ENCODE peak calls at places on chromosome 13, in four cellular contexts. Z is pancreas, B is suprapubic skin, L is ovary. H is an unnamed sample.

GRCh38 chr13:43908156-43909126 is 28.7 kb downstream of the LACC1 start:
- DNase-seq in B (no peak), L (no peak), Z (no peak), H (no peak)

GRCh38 chr13:50842711-50843255 is 709 bp downstream of the DLEU7 start:
- DNase-seq in B (no peak), L (no peak), Z (no peak), H (no peak)

GRCh38 chr13:34321986-34322385 is 504.0 kb downstream of the RFC3 start:
- DNase-seq in Z (no peak), L (no peak), B (no peak), H (no peak)

GRCh38 chr13:66077286-66077685 is 1152.8 kb downstream of the PCDH9 start:
- DNase-seq in L (no peak), B (no peak), Z (no peak), H (no peak)

GRCh38 chr13:37648604-37649003 is 50.0 kb upstream of the POSTN start:
- DNase-seq in L (no peak), B (no peak), Z (no peak), H (no peak)

GRCh38 chr13:44159633-44160279 is 213.9 kb upstream of the SERP2 start:
- DNase-seq in B (no peak), L (no peak), Z (no peak), H (peak; percentile 78)

GRCh38 chr13:31207630-31208549 is 8.1 kb downstream of the B3GLCT start:
- DNase-seq in B (no peak), Z (no peak), L (peak; percentile 57), H (no peak)

GRCh38 chr13:101707659-101708058 is 255.2 kb downstream of the ITGBL1 start:
- DNase-seq in B (no peak), Z (no peak), L (no peak), H (no peak)

GRCh38 chr13:71661921-71662320 is 205.1 kb downstream of the DACH1 start:
- DNase-seq in B (no peak), L (no peak), Z (no peak), H (no peak)

GRCh38 chr13:49629196-49629938 is 1.1 kb downstream of the ARL11 start:
- DNase-seq in B (no peak), Z (no peak), L (no peak), H (no peak)

GRCh38 chr13:104043184-104043583 is 977.0 kb upstream of the SLC10A2 start:
- DNase-seq in B (no peak), Z (no peak), L (no peak), H (no peak)

GRCh38 chr13:79869326-79869725 is 388.4 kb downstream of the NDFIP2 start:
- DNase-seq in Z (no peak), B (no peak), L (no peak), H (no peak)

GRCh38 chr13:99969934-99970760 is 1.4 kb downstream of the ZIC5 start:
- DNase-seq in L (no peak), Z (no peak), B (no peak), H (peak; percentile 34)

GRCh38 chr13:55673910-55674309 is 1466.8 kb upstream of the PRR20A start:
- DNase-seq in Z (no peak), L (no peak), B (no peak), H (no peak)

GRCh38 chr13:105598551-105598950 is 936.9 kb downstream of the EFNB2 start:
- DNase-seq in Z (no peak), L (no peak), B (no peak), H (no peak)

GRCh38 chr13:64709079-64709478 is 2521.1 kb downstream of the PCDH9 start:
- DNase-seq in B (no peak), Z (no peak), L (no peak), H (no peak)

GRCh38 chr13:113992276-113993005 is 18.6 kb upstream of the C13orf46 start:
- DNase-seq in B (peak; percentile 37), L (no peak), Z (no peak), H (peak; percentile 34)

GRCh38 chr13:38656699-38657098 is 30.2 kb upstream of the FREM2 start:
- DNase-seq in L (no peak), B (no peak), Z (peak; percentile 47), H (no peak)

GRCh38 chr13:24127116-24127631 is 33.3 kb upstream of the SPATA13 start:
- DNase-seq in Z (no peak), L (no peak), B (no peak), H (no peak)

GRCh38 chr13:106802917-106803316 is 235.0 kb upstream of the ARGLU1 start:
- DNase-seq in B (no peak), Z (no peak), L (no peak), H (no peak)

GRCh38 chr13:50400930-50401553 is 385.8 kb downstream of the KCNRG start:
- DNase-seq in B (no peak), Z (no peak), L (no peak), H (no peak)

GRCh38 chr13:64684685-64685431 is 2545.3 kb downstream of the PCDH9 start:
- DNase-seq in B (no peak), L (no peak), Z (no peak), H (no peak)

DNA sequence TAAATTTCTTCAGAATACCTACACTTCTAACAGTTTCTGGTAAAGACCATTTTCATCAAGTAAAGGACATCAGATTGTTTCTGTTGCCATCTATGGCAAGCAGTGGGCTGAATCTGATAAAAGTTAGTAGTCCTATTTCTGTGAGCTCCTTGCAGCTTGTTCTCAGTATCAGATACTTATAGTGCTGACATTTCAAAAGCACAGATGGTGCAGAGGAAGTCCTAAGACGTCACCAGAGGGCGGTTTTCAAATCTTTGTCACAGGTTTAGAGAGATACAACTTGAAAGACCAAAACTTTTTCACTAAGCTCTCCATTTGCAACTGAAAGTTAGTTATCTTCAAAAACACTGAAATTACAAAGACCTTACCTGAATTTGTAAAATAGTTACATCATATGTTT is 719.8 kb downstream of the SLITRK1 start:
- DNase-seq in L (no peak), Z (no peak), B (no peak), H (no peak)
- H3K4me1 ChIP-seq in L (no peaks in the 10 kb centered on the region), Z (no peaks in the 10 kb centered on the region), B (no peaks in the 10 kb centered on the region), H (no peaks in the 10 kb centered on the region)

GRCh38 chr13:52744842-52745241 is 5.2 kb upstream of the CNMD start:
- DNase-seq in Z (no peak), L (no peak), B (no peak), H (no peak)

GRCh38 chr13:52739468-52740071 is at the start of gene CNMD:
- DNase-seq in L (no peak), B (no peak), Z (no peak), H (no peak)

GRCh38 chr13:52746141-52746540 is 6.5 kb upstream of the CNMD start:
- DNase-seq in B (no peak), Z (no peak), L (no peak), H (no peak)

GRCh38 chr13:52743569-52743968 is 3.9 kb upstream of the CNMD start:
- DNase-seq in B (no peak), Z (no peak), L (no peak), H (no peak)

GRCh38 chr13:52743988-52744387 is 4.4 kb upstream of the CNMD start:
- DNase-seq in B (no peak), L (no peak), Z (no peak), H (no peak)
- TF ChIP-seq CTCF in B (no peak), L (no peak), Z (no peak), H (peak; percentile 11)

DNA sequence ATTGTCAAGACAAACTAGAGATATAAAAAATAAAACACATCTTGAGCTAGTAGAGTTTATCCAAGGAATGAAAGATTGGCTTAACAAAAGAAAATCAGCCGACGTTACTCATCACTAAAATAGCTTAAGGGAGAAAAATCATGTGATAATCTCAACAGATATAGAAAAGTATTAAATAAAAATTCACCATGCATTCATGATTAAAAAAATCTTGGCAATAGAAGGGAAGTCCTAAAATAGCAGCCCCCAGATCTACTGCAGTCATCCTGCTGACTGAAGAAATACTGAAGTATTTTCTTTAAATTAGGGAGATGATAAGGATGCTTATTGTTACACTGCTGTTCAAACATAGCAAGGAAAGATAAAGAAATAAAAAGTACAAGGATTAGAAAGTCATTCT is 12.6 kb upstream of the DCLK1 start:
- DNase-seq in L (no peak), Z (no peak), B (no peak), H (no peak)
- H3K4me1 ChIP-seq in L (no peaks in the 10 kb centered on the region), Z (no peaks in the 10 kb centered on the region), B (no peaks in the 10 kb centered on the region), H (peaks cover 6% of the 10 kb centered on the region)

GRCh38 chr13:51895906-51896888 is 34.4 kb downstream of the CCDC70 start:
- DNase-seq in B (peak; percentile 65), L (no peak), Z (peak; percentile 42), H (no peak)
- TF ChIP-seq CTCF in B (no peak), L (no peak), Z (no peak), H (peak; percentile 71)

GRCh38 chr13:73171926-73172325 is 113.1 kb downstream of the KLF5 start:
- DNase-seq in L (no peak), Z (no peak), B (no peak), H (no peak)
- H3K4me1 ChIP-seq in L (no peaks in the 10 kb centered on the region), Z (no peaks in the 10 kb centered on the region), B (peaks cover 36% of the 10 kb centered on the region), H (peaks cover 51% of the 10 kb centered on the region)

DNA sequence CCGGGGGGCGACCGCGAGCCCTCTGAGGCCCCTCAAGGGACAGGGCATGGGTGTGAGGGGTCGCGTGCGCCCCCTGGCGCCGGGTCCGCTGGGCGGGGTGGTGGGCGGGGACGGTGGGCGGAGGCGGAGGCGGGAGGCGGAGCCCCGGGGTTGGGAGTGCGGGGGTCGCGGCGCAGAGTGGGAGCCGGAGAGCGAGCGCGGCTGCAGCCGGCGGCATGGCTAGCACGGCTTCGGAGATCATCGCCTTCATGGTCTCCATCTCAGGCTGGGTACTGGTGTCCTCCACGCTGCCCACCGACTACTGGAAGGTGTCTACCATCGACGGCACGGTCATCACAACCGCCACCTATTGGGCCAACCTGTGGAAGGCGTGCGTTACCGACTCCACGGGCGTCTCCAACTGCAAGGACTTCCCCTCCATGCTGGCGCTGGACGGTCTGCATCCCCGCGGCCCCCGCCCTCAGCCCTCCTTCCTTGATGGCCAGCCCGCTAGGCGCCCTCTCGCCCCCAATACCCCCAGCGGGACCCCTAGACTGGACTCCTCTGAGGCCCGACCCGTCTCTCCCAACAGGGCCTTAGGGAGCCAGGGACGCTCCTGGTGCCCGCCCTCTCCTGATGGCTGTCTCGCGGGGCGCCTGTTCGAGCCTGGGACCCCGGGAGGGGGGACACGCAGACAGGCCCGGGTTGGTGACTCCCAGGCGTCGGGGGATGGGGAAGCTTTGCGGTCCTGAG is at the start of gene CLDN10:
- DNase-seq in Z (peak; percentile 80), B (no peak), L (no peak), H (peak; percentile 56)
- TF ChIP-seq CTCF in Z (peak; percentile 38), B (no peak), L (no peak), H (peak; percentile 10)

GRCh38 chr13:27954406-27954851 is 14.7 kb downstream of the CDX2 start:
- DNase-seq in L (no peak), Z (peak; percentile 66), B (no peak), H (no peak)

GRCh38 chr13:27953671-27954405 is 15.3 kb downstream of the CDX2 start:
- DNase-seq in B (no peak), Z (peak; percentile 93), L (peak; percentile 60), H (no peak)

GRCh38 chr13:27956576-27957300 is 12.4 kb downstream of the CDX2 start:
- DNase-seq in B (no peak), L (no peak), Z (no peak), H (no peak)

GRCh38 chr13:27952931-27953670 is 16.0 kb downstream of the CDX2 start:
- DNase-seq in B (no peak), L (no peak), Z (peak; percentile 78), H (no peak)

DNA sequence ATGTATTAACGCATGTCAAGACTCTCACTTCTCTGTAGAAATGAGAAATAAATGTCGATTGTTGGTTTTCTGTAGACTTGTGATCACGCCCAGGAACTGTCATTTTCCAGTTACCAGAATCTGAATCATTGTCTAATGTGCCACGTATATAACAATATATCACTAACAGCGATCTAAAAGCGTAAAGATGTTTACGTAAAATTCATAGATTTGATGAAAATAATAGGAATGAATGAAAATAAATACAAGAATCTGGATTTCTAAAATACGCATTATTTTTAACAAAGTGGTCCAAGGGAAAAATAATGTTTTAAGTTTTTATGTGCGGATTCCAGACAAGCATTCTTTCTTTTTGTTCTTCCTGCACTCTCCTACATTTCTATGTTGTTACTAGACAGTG is 13.9 kb downstream of the CDX2 start:
- DNase-seq in B (no peak), L (no peak), Z (no peak), H (no peak)
- H3K4me1 ChIP-seq in B (peaks cover 24% of the 10 kb centered on the region), L (peaks cover 6% of the 10 kb centered on the region), Z (peaks cover 19% of the 10 kb centered on the region), H (no peaks in the 10 kb centered on the region)